ENCODE peak calls at places on chromosomes 4 and X, in five cellular contexts. One of them, this sample, is unnamed.

GRCh38 chr4:118173126-118173525 is 138.8 kb downstream of the NDST3 start:
- DNase-seq in MG63: no peak
- DNase-seq in body of pancreas: no peak
- DNase-seq in mesendoderm: no peak
- DNase-seq in cardiac fibroblast: no peak
- DNase-seq in this sample: no peak

GRCh38 chr4:185793716-185794115 is 18.3 kb downstream of the SORBS2 start:
- DNase-seq in MG63: no peak
- DNase-seq in cardiac fibroblast: no peak
- DNase-seq in mesendoderm: no peak
- DNase-seq in body of pancreas: no peak
- DNase-seq in this sample: no peak

GRCh38 chr4:177726111-177726510 is 283.9 kb upstream of the AGA start:
- DNase-seq in MG63: no peak
- DNase-seq in cardiac fibroblast: no peak
- DNase-seq in mesendoderm: no peak
- DNase-seq in body of pancreas: no peak
- DNase-seq in this sample: no peak

GRCh38 chrX:20019672-20020365 is 29.0 kb upstream of the BCLAF3 start:
- DNase-seq in MG63: no peak
- DNase-seq in mesendoderm: peak
- DNase-seq in cardiac fibroblast: no peak
- DNase-seq in body of pancreas: no peak
- DNase-seq in this sample: no peak

GRCh38 chr4:57163530-57164459 is 53.6 kb upstream of the IGFBP7 start:
- DNase-seq in mesendoderm: peak
- DNase-seq in cardiac fibroblast: peak
- DNase-seq in MG63: peak
- DNase-seq in body of pancreas: peak
- DNase-seq in this sample: peak

GRCh38 chrX:69062493-69062892 is 102.8 kb downstream of the PJA1 start:
- DNase-seq in body of pancreas: no peak
- DNase-seq in MG63: no peak
- DNase-seq in mesendoderm: no peak
- DNase-seq in cardiac fibroblast: no peak
- DNase-seq in this sample: no peak

GRCh38 chr4:116357758-116358157 is 727.6 kb downstream of the TRAM1L1 start:
- DNase-seq in mesendoderm: peak
- DNase-seq in MG63: no peak
- DNase-seq in body of pancreas: peak
- DNase-seq in cardiac fibroblast: peak
- DNase-seq in this sample: peak

GRCh38 chr4:53852343-53852742 is 212.1 kb downstream of the CHIC2 start:
- DNase-seq in body of pancreas: no peak
- DNase-seq in mesendoderm: no peak
- DNase-seq in cardiac fibroblast: peak
- DNase-seq in MG63: no peak
- DNase-seq in this sample: no peak

GRCh38 chrX:17409566-17410290 is 34.7 kb downstream of the NHS start:
- DNase-seq in mesendoderm: no peak
- DNase-seq in cardiac fibroblast: no peak
- DNase-seq in body of pancreas: no peak
- DNase-seq in MG63: no peak
- DNase-seq in this sample: no peak

GRCh38 chr4:118911162-118911791 is 22.6 kb downstream of the SYNPO2 start:
- DNase-seq in mesendoderm: no peak
- DNase-seq in body of pancreas: no peak
- DNase-seq in cardiac fibroblast: no peak
- DNase-seq in MG63: no peak
- DNase-seq in this sample: no peak

GRCh38 chrX:111127038-111127437 is 31.0 kb downstream of the PAK3 start:
- DNase-seq in body of pancreas: no peak
- DNase-seq in MG63: no peak
- DNase-seq in mesendoderm: no peak
- DNase-seq in cardiac fibroblast: no peak
- DNase-seq in this sample: no peak

GRCh38 chr4:6125103-6125651 is 75.2 kb downstream of the JAKMIP1 start:
- DNase-seq in mesendoderm: no peak
- DNase-seq in body of pancreas: no peak
- DNase-seq in cardiac fibroblast: no peak
- DNase-seq in MG63: no peak
- DNase-seq in this sample: no peak

GRCh38 chrX:16771483-16772398 is 14.5 kb upstream of the TXLNG start:
- DNase-seq in body of pancreas: no peak
- DNase-seq in MG63: no peak
- DNase-seq in mesendoderm: peak
- DNase-seq in cardiac fibroblast: peak
- DNase-seq in this sample: no peak

GRCh38 chr4:129532573-129532972 is 436.6 kb downstream of the C4orf33 start:
- DNase-seq in mesendoderm: no peak
- DNase-seq in body of pancreas: no peak
- DNase-seq in MG63: no peak
- DNase-seq in cardiac fibroblast: no peak
- DNase-seq in this sample: no peak

GRCh38 chr4:31692407-31692940 is 972.3 kb downstream of the PCDH7 start:
- DNase-seq in mesendoderm: no peak
- DNase-seq in MG63: no peak
- DNase-seq in cardiac fibroblast: peak
- DNase-seq in body of pancreas: peak
- DNase-seq in this sample: no peak

GRCh38 chr4:155684892-155685550 is 18.4 kb downstream of the GUCY1A1 start:
- DNase-seq in MG63: no peak
- DNase-seq in cardiac fibroblast: no peak
- DNase-seq in mesendoderm: no peak
- DNase-seq in body of pancreas: no peak
- DNase-seq in this sample: no peak

GRCh38 chr4:125390126-125390525 is 75.4 kb downstream of the FAT4 start:
- DNase-seq in cardiac fibroblast: peak
- DNase-seq in MG63: peak
- DNase-seq in mesendoderm: no peak
- DNase-seq in body of pancreas: no peak
- DNase-seq in this sample: no peak

GRCh38 chr4:946517-947471 is 14.5 kb downstream of the TMEM175 start:
- DNase-seq in cardiac fibroblast: no peak
- DNase-seq in body of pancreas: no peak
- DNase-seq in mesendoderm: no peak
- DNase-seq in MG63: no peak
- DNase-seq in this sample: peak

GRCh38 chr4:52982246-52982950 is 120.3 kb downstream of the RASL11B start:
- DNase-seq in MG63: no peak
- DNase-seq in body of pancreas: no peak
- DNase-seq in mesendoderm: peak
- DNase-seq in cardiac fibroblast: peak
- DNase-seq in this sample: no peak

GRCh38 chrX:31356501-31357263 is 284.8 kb upstream of the FTHL17 start:
- DNase-seq in MG63: no peak
- DNase-seq in cardiac fibroblast: no peak
- DNase-seq in mesendoderm: no peak
- DNase-seq in body of pancreas: no peak
- DNase-seq in this sample: no peak

GRCh38 chr4:22850630-22851029 is 157.9 kb downstream of the GBA3 start:
- DNase-seq in cardiac fibroblast: no peak
- DNase-seq in mesendoderm: no peak
- DNase-seq in body of pancreas: no peak
- DNase-seq in MG63: no peak
- DNase-seq in this sample: no peak

GRCh38 chr4:152531479-152531878 is 4.4 kb downstream of the FBXW7 start:
- DNase-seq in MG63: no peak
- DNase-seq in mesendoderm: no peak
- DNase-seq in body of pancreas: no peak
- DNase-seq in cardiac fibroblast: no peak
- DNase-seq in this sample: no peak
- H3K4me3 ChIP-seq in MG63: no peak
- H3K4me3 ChIP-seq in mesendoderm: no peak
- H3K4me3 ChIP-seq in body of pancreas: no peak
- H3K4me3 ChIP-seq in cardiac fibroblast: no peak
- H3K4me3 ChIP-seq in this sample: no peak

DNA sequence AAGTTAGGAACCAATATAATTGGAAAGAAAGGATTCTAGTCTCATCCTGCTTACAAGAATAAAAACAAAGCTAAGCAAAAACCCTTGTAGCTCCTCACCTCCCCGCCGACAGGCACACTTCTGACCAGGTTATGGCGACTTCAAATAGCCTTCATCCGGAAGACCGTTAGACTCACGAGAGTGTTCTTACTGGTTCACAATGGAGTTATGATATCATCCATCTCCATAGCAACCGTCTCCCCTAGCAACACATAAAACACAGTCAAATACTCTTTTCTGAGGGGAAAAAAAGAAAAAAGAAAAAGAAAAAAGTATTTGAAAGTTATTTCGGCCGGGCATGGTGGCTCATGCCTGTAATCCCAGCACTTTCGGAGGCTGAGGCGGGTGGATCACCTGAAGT is at the start of gene IL13RA2:
- DNase-seq in MG63: no peak
- DNase-seq in body of pancreas: no peak
- DNase-seq in mesendoderm: peak
- DNase-seq in cardiac fibroblast: peak
- DNase-seq in this sample: no peak
- H3K4me3 ChIP-seq in MG63: no peak
- H3K4me3 ChIP-seq in body of pancreas: no peak
- H3K4me3 ChIP-seq in mesendoderm: no peak
- H3K4me3 ChIP-seq in cardiac fibroblast: no peak
- H3K4me3 ChIP-seq in this sample: no peak

DNA sequence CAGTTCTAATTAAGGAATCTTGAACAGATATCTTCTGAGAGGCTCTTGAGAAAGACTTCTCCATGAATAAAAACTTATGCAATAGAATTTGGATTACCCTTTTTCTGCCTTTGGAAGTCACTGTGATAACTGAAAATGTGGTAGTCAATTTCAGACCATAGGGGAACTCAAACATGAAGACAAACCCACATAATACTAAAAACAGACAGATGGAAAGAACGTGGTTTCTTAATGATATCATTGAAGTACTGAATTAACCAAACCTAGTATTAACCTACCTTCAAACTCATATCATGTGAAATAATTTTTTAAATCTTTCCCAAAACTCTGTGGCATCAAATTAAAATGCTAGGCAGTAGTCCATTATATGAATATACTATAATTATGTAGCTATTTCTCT is 153.5 kb downstream of the CAMK2D start:
- DNase-seq in cardiac fibroblast: no peak
- DNase-seq in mesendoderm: no peak
- DNase-seq in body of pancreas: no peak
- DNase-seq in MG63: no peak
- DNase-seq in this sample: no peak
- H3K4me3 ChIP-seq in cardiac fibroblast: no peak
- H3K4me3 ChIP-seq in mesendoderm: no peak
- H3K4me3 ChIP-seq in body of pancreas: no peak
- H3K4me3 ChIP-seq in MG63: no peak
- H3K4me3 ChIP-seq in this sample: no peak

GRCh38 chr4:15423285-15423711 is 4.5 kb upstream of the C1QTNF7 start:
- DNase-seq in MG63: no peak
- DNase-seq in mesendoderm: no peak
- DNase-seq in cardiac fibroblast: no peak
- DNase-seq in body of pancreas: no peak
- DNase-seq in this sample: no peak

GRCh38 chr4:15427126-15427525 is 707 bp upstream of the C1QTNF7 start:
- DNase-seq in mesendoderm: no peak
- DNase-seq in MG63: no peak
- DNase-seq in cardiac fibroblast: peak
- DNase-seq in body of pancreas: no peak
- DNase-seq in this sample: no peak

GRCh38 chr4:15428611-15429010 is 778 bp downstream of the C1QTNF7 start:
- DNase-seq in cardiac fibroblast: no peak
- DNase-seq in MG63: no peak
- DNase-seq in mesendoderm: no peak
- DNase-seq in body of pancreas: no peak
- DNase-seq in this sample: no peak

GRCh38 chr4:15425520-15425919 is 2.3 kb upstream of the C1QTNF7 start:
- DNase-seq in mesendoderm: no peak
- DNase-seq in MG63: no peak
- DNase-seq in cardiac fibroblast: no peak
- DNase-seq in body of pancreas: no peak
- DNase-seq in this sample: no peak

GRCh38 chr4:15427715-15428114 is at the start of gene C1QTNF7:
- DNase-seq in mesendoderm: no peak
- DNase-seq in cardiac fibroblast: no peak
- DNase-seq in MG63: no peak
- DNase-seq in body of pancreas: no peak
- DNase-seq in this sample: no peak
- H3K4me3 ChIP-seq in mesendoderm: no peak
- H3K4me3 ChIP-seq in cardiac fibroblast: no peak
- H3K4me3 ChIP-seq in MG63: no peak
- H3K4me3 ChIP-seq in body of pancreas: no peak
- H3K4me3 ChIP-seq in this sample: no peak

GRCh38 chr4:19329077-19329476 is 922.6 kb upstream of the SLIT2 start:
- DNase-seq in body of pancreas: no peak
- DNase-seq in cardiac fibroblast: no peak
- DNase-seq in mesendoderm: no peak
- DNase-seq in MG63: no peak
- DNase-seq in this sample: no peak

GRCh38 chr4:19327364-19327763 is 924.3 kb upstream of the SLIT2 start:
- DNase-seq in MG63: no peak
- DNase-seq in mesendoderm: no peak
- DNase-seq in body of pancreas: no peak
- DNase-seq in cardiac fibroblast: no peak
- DNase-seq in this sample: no peak

GRCh38 chr4:19319607-19320006 is 932.1 kb upstream of the SLIT2 start:
- DNase-seq in MG63: no peak
- DNase-seq in mesendoderm: no peak
- DNase-seq in body of pancreas: no peak
- DNase-seq in cardiac fibroblast: no peak
- DNase-seq in this sample: no peak

GRCh38 chr4:19329631-19330030 is 922.1 kb upstream of the SLIT2 start:
- DNase-seq in MG63: no peak
- DNase-seq in body of pancreas: no peak
- DNase-seq in mesendoderm: no peak
- DNase-seq in cardiac fibroblast: no peak
- DNase-seq in this sample: no peak

GRCh38 chr4:19324175-19324574 is 927.5 kb upstream of the SLIT2 start:
- DNase-seq in body of pancreas: no peak
- DNase-seq in mesendoderm: peak
- DNase-seq in MG63: no peak
- DNase-seq in cardiac fibroblast: no peak
- DNase-seq in this sample: no peak
- H3K4me3 ChIP-seq in body of pancreas: no peak
- H3K4me3 ChIP-seq in mesendoderm: no peak
- H3K4me3 ChIP-seq in MG63: no peak
- H3K4me3 ChIP-seq in cardiac fibroblast: no peak
- H3K4me3 ChIP-seq in this sample: no peak

GRCh38 chrX:40177942-40178715 is 80.4 kb upstream of the BCOR start:
- DNase-seq in MG63: no peak
- DNase-seq in mesendoderm: no peak
- DNase-seq in cardiac fibroblast: no peak
- DNase-seq in body of pancreas: no peak
- DNase-seq in this sample: no peak
- H3K4me3 ChIP-seq in MG63: no peak
- H3K4me3 ChIP-seq in mesendoderm: no peak
- H3K4me3 ChIP-seq in cardiac fibroblast: no peak
- H3K4me3 ChIP-seq in body of pancreas: no peak
- H3K4me3 ChIP-seq in this sample: no peak

GRCh38 chr4:138242830-138243149 is 641 bp upstream of the SLC7A11 start:
- DNase-seq in MG63: no peak
- DNase-seq in body of pancreas: no peak
- DNase-seq in cardiac fibroblast: no peak
- DNase-seq in mesendoderm: no peak
- DNase-seq in this sample: no peak
- H3K4me3 ChIP-seq in MG63: peak
- H3K4me3 ChIP-seq in body of pancreas: no peak
- H3K4me3 ChIP-seq in cardiac fibroblast: peak
- H3K4me3 ChIP-seq in mesendoderm: no peak
- H3K4me3 ChIP-seq in this sample: no peak

GRCh38 chrX:104136241-104137019 is 20.4 kb downstream of the SLC25A53 start:
- DNase-seq in mesendoderm: peak
- DNase-seq in cardiac fibroblast: peak
- DNase-seq in body of pancreas: peak
- DNase-seq in MG63: peak
- DNase-seq in this sample: peak
- H3K4me3 ChIP-seq in mesendoderm: no peak
- H3K4me3 ChIP-seq in cardiac fibroblast: peak
- H3K4me3 ChIP-seq in body of pancreas: no peak
- H3K4me3 ChIP-seq in MG63: no peak
- H3K4me3 ChIP-seq in this sample: no peak

This sample was measured in testis.